ENCODE peak calls at places on chromosome 16, in nine cellular contexts. U is retinal pigment epithelial cell, F is AG10803, S is lower lobe of right lung, V is AG04450, Z is PC-3, L is AG09309, W is A549, D is heart left ventricle. Q is an unnamed sample.

GRCh38 chr16:78122774-78123315 is 23.4 kb downstream of the WWOX start:
- DNase-seq in U (no peak), F (peak), S (no peak), V (peak), Z (peak), L (peak), W (peak), D (no peak), Q (peak)

GRCh38 chr16:57299009-57299718 is 14.7 kb upstream of the PLLP start:
- DNase-seq in U (no peak), F (no peak), S (peak), V (peak), Z (peak), L (no peak), W (peak), D (peak), Q (no peak)

GRCh38 chr16:46714797-46715591 is 25.5 kb downstream of the ORC6 start:
- DNase-seq in U (no peak), F (no peak), S (no peak), V (no peak), Z (no peak), L (no peak), W (no peak), D (no peak), Q (no peak)

GRCh38 chr16:25064967-25065366 is 46.6 kb upstream of the LCMT1 start:
- DNase-seq in U (peak), F (no peak), S (no peak), V (no peak), Z (no peak), L (no peak), W (no peak), D (no peak), Q (no peak)

GRCh38 chr16:1780677-1781072 is 1.7 kb downstream of the SPSB3 start:
- DNase-seq in U (no peak), F (no peak), S (no peak), V (no peak), Z (no peak), L (no peak), W (no peak), D (no peak), Q (no peak)

GRCh38 chr16:31488630-31489564 is 6.0 kb downstream of the SLC5A2 start:
- DNase-seq in U (no peak), F (no peak), S (no peak), V (no peak), Z (no peak), L (no peak), W (no peak), D (no peak), Q (no peak)

GRCh38 chr16:68190745-68191510 is 45.0 kb downstream of the ESRP2 start:
- DNase-seq in U (no peak), F (peak), S (no peak), V (no peak), Z (no peak), L (no peak), W (no peak), D (no peak), Q (no peak)

GRCh38 chr16:2090819-2091721 is 43.3 kb downstream of the TSC2 start:
- DNase-seq in U (no peak), F (no peak), S (peak), V (no peak), Z (peak), L (no peak), W (no peak), D (peak), Q (peak)

GRCh38 chr16:81517630-81518438 is 73.2 kb downstream of the CMIP start:
- DNase-seq in U (no peak), F (peak), S (no peak), V (no peak), Z (peak), L (no peak), W (no peak), D (no peak), Q (no peak)

GRCh38 chr16:84633622-84634021 is 14.7 kb upstream of the KLHL36 start:
- DNase-seq in U (peak), F (no peak), S (peak), V (no peak), Z (no peak), L (no peak), W (no peak), D (peak), Q (no peak)

GRCh38 chr16:85412911-85413520 is 200.1 kb upstream of the GSE1 start:
- DNase-seq in U (no peak), F (no peak), S (peak), V (no peak), Z (no peak), L (no peak), W (no peak), D (peak), Q (no peak)

GRCh38 chr16:9371713-9372448 is 280.4 kb downstream of the HAPSTR1 start:
- DNase-seq in U (no peak), F (no peak), S (no peak), V (no peak), Z (no peak), L (no peak), W (no peak), D (no peak), Q (no peak)

GRCh38 chr16:19092653-19093410 is 20.9 kb upstream of the ITPRIPL2 start:
- DNase-seq in U (no peak), F (no peak), S (no peak), V (no peak), Z (no peak), L (no peak), W (no peak), D (no peak), Q (no peak)

GRCh38 chr16:66714659-66715307 is 18.2 kb upstream of the CMTM4 start:
- DNase-seq in U (no peak), F (peak), S (no peak), V (no peak), Z (no peak), L (no peak), W (no peak), D (no peak), Q (peak)

GRCh38 chr16:73057369-73058210 is 9.7 kb upstream of the ZFHX3 start:
- DNase-seq in U (no peak), F (no peak), S (peak), V (no peak), Z (no peak), L (no peak), W (no peak), D (peak), Q (no peak)

GRCh38 chr16:87235810-87236515 is 81.2 kb downstream of the C16orf95 start:
- DNase-seq in U (no peak), F (no peak), S (no peak), V (no peak), Z (no peak), L (no peak), W (no peak), D (no peak), Q (no peak)

GRCh38 chr16:81630632-81631026 is 148.5 kb upstream of the PLCG2 start:
- DNase-seq in U (peak), F (no peak), S (no peak), V (no peak), Z (no peak), L (no peak), W (no peak), D (no peak), Q (no peak)

GRCh38 chr16:67877064-67877463 is 4.2 kb downstream of the EDC4 start:
- DNase-seq in U (no peak), F (no peak), S (no peak), V (no peak), Z (no peak), L (no peak), W (no peak), D (no peak), Q (no peak)

GRCh38 chr16:85228970-85229430 is 116.7 kb upstream of the CIBAR2 start:
- DNase-seq in U (no peak), F (no peak), S (no peak), V (no peak), Z (no peak), L (no peak), W (no peak), D (no peak), Q (no peak)

GRCh38 chr16:86410529-86410928 is 99.8 kb upstream of the FOXF1 start:
- DNase-seq in U (no peak), F (no peak), S (no peak), V (no peak), Z (no peak), L (no peak), W (no peak), D (no peak), Q (no peak)

GRCh38 chr16:30406911-30407793 is at the start of gene ZNF771:
- DNase-seq in U (no peak), F (peak), S (peak), V (peak), Z (peak), L (no peak), W (peak), D (peak), Q (peak)
- TF ChIP-seq CTCF in U (no peak), F (no peak), S (no peak), V (no peak), Z (no peak), L (no peak), W (no peak), D (no peak), Q (no peak)

DNA sequence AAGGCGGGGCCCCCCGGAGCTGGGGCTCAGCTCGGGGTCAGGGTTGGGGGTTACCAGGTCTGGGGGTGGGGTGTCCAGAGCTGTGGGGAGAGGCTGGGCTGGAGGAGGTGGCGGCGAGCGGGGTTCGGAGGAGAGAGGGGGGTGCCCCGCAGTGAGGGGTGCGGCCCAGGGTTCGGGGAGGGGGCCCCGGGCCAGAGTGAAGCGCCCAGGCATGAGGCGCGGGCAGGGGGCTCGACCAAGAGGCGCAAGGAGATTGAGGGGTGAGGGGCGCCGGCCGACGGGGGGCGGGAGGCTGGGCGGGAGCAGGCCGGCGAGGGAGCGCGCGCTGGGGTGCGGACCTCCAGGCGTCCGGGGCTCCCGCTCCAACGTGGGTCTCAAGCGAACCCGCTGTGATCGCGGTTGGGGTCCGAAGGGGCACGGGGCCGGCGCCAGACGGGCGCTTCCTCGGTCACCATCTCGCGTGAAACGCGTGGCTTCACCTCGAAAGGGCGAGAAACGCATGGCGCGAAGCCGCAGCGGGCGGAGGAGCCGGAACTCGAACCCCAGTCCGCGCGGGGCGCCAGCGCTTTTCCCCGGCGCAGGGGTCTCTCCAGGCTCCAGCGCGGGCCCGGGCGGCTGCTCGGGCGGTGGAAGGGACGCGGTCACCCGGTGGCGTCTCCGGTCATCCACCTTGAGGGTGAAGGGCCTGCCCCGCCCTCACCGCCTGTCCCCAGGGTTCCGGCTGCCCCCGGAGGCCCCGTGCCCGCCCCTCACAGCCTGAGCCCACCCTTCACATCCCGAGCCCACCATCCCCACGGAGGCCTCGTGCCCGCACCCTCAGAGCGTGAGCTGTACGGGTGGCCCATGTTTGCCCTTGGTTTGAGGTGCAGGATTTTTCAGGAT is 856 bp downstream of the CPNE7 start:
- DNase-seq in U (no peak), F (no peak), S (no peak), V (no peak), Z (no peak), L (no peak), W (no peak), D (no peak), Q (no peak)
- H3K4me3 ChIP-seq in U (peak), F (peak), S (no peak), V (peak), Z (peak), L (peak), W (peak), D (peak), Q (peak)

GRCh38 chr16:20761175-20761574 is 2.6 kb upstream of the ACSM3 start:
- DNase-seq in U (no peak), F (no peak), S (no peak), V (no peak), Z (no peak), L (no peak), W (no peak), D (no peak), Q (no peak)

GRCh38 chr16:20766294-20766693 is 2.5 kb downstream of the ACSM3 start:
- DNase-seq in U (no peak), F (no peak), S (no peak), V (no peak), Z (no peak), L (no peak), W (no peak), D (no peak), Q (no peak)

GRCh38 chr16:20762404-20763123 is 1.2 kb upstream of the ACSM3 start:
- DNase-seq in U (no peak), F (no peak), S (no peak), V (no peak), Z (no peak), L (no peak), W (no peak), D (no peak), Q (no peak)

GRCh38 chr16:20765732-20766131 is 1.9 kb downstream of the ACSM3 start:
- DNase-seq in U (no peak), F (no peak), S (no peak), V (no peak), Z (no peak), L (no peak), W (no peak), D (no peak), Q (no peak)

GRCh38 chr16:20763461-20764232 is at the start of gene ACSM3:
- DNase-seq in U (no peak), F (peak), S (no peak), V (peak), Z (peak), L (peak), W (peak), D (no peak), Q (peak)
- TF ChIP-seq CTCF in U (no peak), F (no peak), S (no peak), V (no peak), Z (no peak), L (no peak), W (no peak), D (no peak), Q (no peak)

DNA sequence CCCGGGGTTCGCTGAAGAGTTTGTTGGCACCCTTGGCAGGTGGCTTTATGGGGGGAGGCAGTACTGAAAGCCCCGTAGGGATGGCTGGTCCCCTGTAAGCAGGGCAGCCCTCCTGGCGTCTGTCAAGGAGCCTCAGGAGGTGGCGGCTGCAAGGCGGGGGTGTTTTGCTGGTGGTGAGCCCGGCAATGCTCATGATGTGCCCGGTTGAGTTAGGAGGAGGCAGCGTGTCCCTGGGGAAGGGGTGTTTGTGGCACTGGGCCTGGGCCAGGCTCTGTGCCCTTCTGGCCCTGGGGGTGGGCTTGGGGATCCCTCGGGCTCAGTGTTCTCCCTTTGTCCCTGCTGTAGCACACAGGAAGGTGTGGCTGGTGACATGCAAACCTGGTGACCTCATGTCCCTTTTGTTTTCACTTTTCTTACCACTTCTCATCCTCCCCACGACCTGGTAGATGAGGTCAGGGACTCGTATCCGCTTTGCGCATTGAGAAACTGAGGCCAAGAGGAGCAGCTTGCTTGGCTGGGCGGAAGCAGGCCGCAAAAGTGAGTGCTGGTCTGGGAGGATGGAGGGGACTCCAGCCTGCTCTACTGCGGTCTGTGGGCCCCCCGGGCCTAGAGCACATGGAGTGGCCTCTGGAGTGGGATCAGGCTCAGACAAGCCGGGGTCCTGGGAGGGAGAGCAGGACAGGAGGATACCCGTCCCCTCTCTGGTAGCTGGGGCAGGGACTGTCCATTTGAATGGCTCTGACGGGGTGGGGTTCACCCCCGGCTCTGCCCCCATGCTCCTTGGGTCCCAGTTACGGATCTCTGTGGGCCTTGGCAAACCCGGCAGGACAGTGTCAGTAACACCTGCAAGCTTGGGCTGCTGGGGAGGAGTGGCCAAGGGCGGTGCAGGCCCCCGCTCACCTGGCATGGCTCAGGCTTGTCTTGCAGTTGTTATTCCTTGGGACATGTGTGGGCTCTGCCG is 2.2 kb downstream of the SNN start:
- DNase-seq in U (no peak), F (no peak), S (no peak), V (no peak), Z (no peak), L (no peak), W (no peak), D (no peak), Q (no peak)
- H3K4me3 ChIP-seq in U (no peak), F (no peak), S (peak), V (peak), Z (no peak), L (no peak), W (no peak), D (peak), Q (peak)

DNA sequence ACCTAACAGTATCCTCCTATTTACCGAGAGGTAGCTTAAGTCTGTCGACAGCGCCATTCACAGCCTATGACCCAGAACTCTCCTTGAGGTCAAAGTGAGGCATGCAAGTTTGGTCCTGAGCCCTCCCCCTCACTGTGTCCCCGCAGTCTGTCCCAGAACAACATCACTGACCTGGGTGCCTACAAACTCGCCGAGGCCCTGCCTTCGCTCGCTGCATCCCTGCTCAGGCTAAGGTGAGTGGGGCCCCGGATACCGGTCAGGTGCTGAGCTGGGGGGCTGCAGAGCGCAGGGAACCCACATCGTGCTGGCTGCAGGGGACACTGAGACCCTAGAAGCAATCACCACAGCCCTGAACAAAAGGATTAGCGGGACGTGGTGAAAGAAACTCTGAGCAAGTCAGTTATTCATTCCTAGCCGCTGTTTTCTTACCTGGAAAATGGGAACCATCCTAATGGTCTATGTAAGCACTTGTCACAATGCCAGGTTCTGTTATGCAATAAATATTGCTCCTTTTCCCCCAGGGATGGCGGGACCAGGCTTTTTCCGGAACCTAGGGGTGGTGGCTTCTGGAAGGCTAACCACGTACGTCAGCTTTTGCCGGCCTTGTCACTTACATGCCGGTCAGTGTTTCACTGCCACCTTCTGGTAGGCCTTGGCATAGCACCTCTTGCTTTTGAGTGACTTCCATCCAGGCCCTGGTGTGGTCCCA is 23.8 kb downstream of the DEXI start:
- DNase-seq in U (peak), F (peak), S (peak), V (peak), Z (peak), L (peak), W (peak), D (peak), Q (peak)
- TF ChIP-seq CTCF in U (peak), F (peak), S (peak), V (peak), Z (peak), L (peak), W (peak), D (peak), Q (peak)

DNA sequence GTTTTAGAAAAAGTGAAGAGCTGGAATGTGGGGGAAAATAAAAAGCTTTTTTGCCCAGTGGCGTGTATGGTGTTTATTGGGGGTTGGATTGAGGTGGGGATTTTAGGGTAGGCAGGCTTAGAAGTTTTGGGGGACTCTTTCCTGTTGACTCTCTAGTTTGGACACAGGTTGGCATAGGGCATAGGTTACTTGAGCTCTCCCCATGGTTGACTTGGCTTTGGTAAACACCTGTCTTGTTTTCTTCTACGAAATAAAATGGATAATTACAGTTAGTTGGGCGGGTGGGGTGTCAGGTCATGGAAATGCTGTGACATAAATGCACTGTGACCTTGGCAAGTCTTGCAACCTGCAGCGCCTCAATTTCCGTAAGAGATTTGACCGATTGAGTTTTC is 680 bp upstream of the TAOK2 start:
- DNase-seq in U (no peak), F (no peak), S (no peak), V (no peak), Z (no peak), L (no peak), W (no peak), D (no peak), Q (no peak)
- H3K4me3 ChIP-seq in U (no peak), F (no peak), S (peak), V (no peak), Z (no peak), L (no peak), W (no peak), D (peak), Q (no peak)

GRCh38 chr16:82792704-82793103 is 165.9 kb downstream of the CDH13 start:
- DNase-seq in U (no peak), F (no peak), S (no peak), V (no peak), Z (no peak), L (no peak), W (no peak), D (no peak), Q (no peak)

GRCh38 chr16:82793550-82794244 is 166.9 kb downstream of the CDH13 start:
- DNase-seq in U (no peak), F (no peak), S (no peak), V (no peak), Z (no peak), L (no peak), W (no peak), D (no peak), Q (no peak)

GRCh38 chr16:82801361-82801760 is 174.6 kb downstream of the CDH13 start:
- DNase-seq in U (no peak), F (peak), S (no peak), V (no peak), Z (no peak), L (peak), W (no peak), D (no peak), Q (no peak)

GRCh38 chr16:82796047-82796446 is 169.3 kb downstream of the CDH13 start:
- DNase-seq in U (no peak), F (no peak), S (no peak), V (no peak), Z (no peak), L (no peak), W (no peak), D (no peak), Q (no peak)
- TF ChIP-seq CTCF in U (peak), F (no peak), S (no peak), V (no peak), Z (no peak), L (no peak), W (no peak), D (no peak), Q (no peak)

DNA sequence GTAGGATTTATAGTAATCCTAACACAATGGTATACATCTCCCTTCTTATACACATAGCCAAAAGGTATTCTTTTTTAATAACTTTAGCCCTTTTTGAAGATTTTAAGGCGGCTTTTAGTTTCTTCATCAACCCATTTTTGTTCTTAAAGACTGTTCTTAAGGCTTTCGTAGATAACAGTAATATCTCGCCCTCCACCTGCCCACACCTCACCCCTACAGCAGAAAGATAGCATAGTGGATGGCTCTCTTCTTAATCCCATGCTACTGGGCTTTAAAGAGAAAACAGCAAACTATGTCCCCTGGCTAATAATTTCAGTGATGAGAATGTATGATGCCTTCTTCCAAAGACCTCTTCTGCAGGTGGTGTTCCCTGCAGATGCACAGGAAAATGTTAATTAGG is 8.6 kb downstream of the IGSF6 start:
- DNase-seq in U (no peak), F (no peak), S (no peak), V (no peak), Z (no peak), L (no peak), W (no peak), D (no peak), Q (no peak)
- H3K4me3 ChIP-seq in U (no peak), F (no peak), S (no peak), V (no peak), Z (no peak), L (no peak), W (no peak), D (no peak), Q (no peak)